ENCODE peak calls at places on chromosomes 12 and 14, in nine cellular contexts. M is activated B cell treated with CpG ODN at 0.5 μM for 24 hours; I is choroid plexus epithelial cell; C is AG09319; A is A549; F is BJ; R is tibial artery; L is CD4-positive, alpha-beta T cell; P is HepG2. J is an unnamed sample.

GRCh38 chr14:80776657-80777056 is 164.9 kb downstream of the CEP128 start:
- DNase-seq in M (no peak), I (no peak), C (no peak), A (no peak), F (no peak), R (no peak), L (no peak), P (no peak), J (no peak)

GRCh38 chr12:82740129-82741000 is 53.7 kb downstream of the TMTC2 start:
- DNase-seq in M (no peak), I (peak), C (peak), A (peak), F (peak), R (no peak), L (no peak), P (no peak), J (peak)

GRCh38 chr14:67609642-67610310 is 9.7 kb upstream of the PIGH start:
- DNase-seq in M (no peak), I (no peak), C (no peak), A (no peak), F (no peak), R (no peak), L (no peak), P (no peak), J (no peak)

GRCh38 chr12:30885321-30885720 is 41.2 kb upstream of the TSPAN11 start:
- DNase-seq in M (no peak), I (no peak), C (no peak), A (no peak), F (no peak), R (no peak), L (no peak), P (no peak), J (no peak)

GRCh38 chr12:117045175-117045997 is 53.8 kb downstream of the TESC start:
- DNase-seq in M (no peak), I (no peak), C (no peak), A (no peak), F (no peak), R (no peak), L (no peak), P (peak), J (no peak)

GRCh38 chr12:7915911-7916403 is 20.0 kb downstream of the SLC2A3 start:
- DNase-seq in M (no peak), I (no peak), C (no peak), A (no peak), F (no peak), R (no peak), L (no peak), P (no peak), J (peak)

GRCh38 chr12:132328282-132329029 is 933 bp downstream of the GALNT9 start:
- DNase-seq in M (no peak), I (no peak), C (no peak), A (no peak), F (no peak), R (no peak), L (no peak), P (no peak), J (no peak)

GRCh38 chr14:104172880-104173279 is 34.5 kb downstream of the KIF26A start:
- DNase-seq in M (no peak), I (no peak), C (no peak), A (no peak), F (no peak), R (no peak), L (no peak), P (no peak), J (no peak)

GRCh38 chr12:102757874-102758244 is 159.2 kb downstream of the PAH start:
- DNase-seq in M (no peak), I (no peak), C (no peak), A (no peak), F (peak), R (no peak), L (no peak), P (no peak), J (no peak)

GRCh38 chr14:72559227-72559626 is 334.7 kb downstream of the DPF3 start:
- DNase-seq in M (no peak), I (no peak), C (no peak), A (no peak), F (no peak), R (no peak), L (no peak), P (no peak), J (no peak)

GRCh38 chr14:63964063-63964462 is 111.3 kb downstream of the SYNE2 start:
- DNase-seq in M (no peak), I (no peak), C (no peak), A (no peak), F (no peak), R (no peak), L (no peak), P (no peak), J (no peak)

GRCh38 chr12:120739031-120739762 is 13.6 kb downstream of the ACADS start:
- DNase-seq in M (no peak), I (no peak), C (no peak), A (no peak), F (no peak), R (no peak), L (no peak), P (no peak), J (no peak)

GRCh38 chr12:120739821-120740613 is 14.4 kb downstream of the ACADS start:
- DNase-seq in M (no peak), I (no peak), C (no peak), A (no peak), F (no peak), R (no peak), L (no peak), P (no peak), J (no peak)

GRCh38 chr12:120738252-120739030 is 12.8 kb downstream of the ACADS start:
- DNase-seq in M (no peak), I (no peak), C (no peak), A (no peak), F (no peak), R (no peak), L (no peak), P (no peak), J (no peak)

GRCh38 chr12:120736404-120737331 is 11.0 kb downstream of the ACADS start:
- DNase-seq in M (no peak), I (no peak), C (no peak), A (no peak), F (no peak), R (no peak), L (no peak), P (no peak), J (no peak)

DNA sequence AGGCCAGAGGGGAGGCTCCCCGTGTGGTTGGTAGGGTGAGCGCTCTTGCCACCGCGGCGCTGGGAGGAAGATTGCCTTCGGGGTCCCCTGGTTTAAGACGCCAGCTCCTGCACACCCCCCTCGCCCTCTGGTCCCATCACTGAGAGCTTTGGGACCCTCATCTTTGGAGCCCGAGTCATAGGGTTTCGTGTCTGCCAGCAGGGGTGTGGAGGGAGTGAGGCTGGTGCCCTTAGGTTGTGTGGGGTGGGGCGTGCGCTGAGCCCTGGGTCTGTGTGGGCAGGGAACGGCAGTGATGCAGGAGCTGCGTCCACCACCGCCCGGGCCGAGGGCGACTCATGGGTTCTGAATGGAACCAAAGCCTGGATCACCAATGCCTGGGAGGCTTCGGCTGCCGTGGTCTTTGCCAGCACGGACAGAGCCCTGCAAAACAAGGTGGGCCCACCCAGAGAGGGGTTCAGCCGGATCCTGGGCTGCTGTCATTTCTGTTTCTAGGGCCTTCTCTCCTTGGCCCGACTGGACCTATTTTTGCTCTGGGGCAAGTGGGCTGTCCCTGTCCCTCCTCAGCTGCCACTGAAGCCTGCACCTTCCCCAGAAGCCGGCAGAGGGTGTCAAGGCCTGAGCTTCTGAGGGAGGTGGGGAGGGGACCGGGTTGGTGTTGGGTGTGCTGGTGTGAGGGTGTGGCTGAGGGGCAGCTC is 12.1 kb downstream of the ACADS start:
- DNase-seq in M (no peak), I (peak), C (no peak), A (no peak), F (no peak), R (no peak), L (no peak), P (no peak), J (no peak)
- TF ChIP-seq CTCF in M (no peak), I (peak), C (no peak), A (no peak), F (peak), R (no peak), L (no peak), P (peak), J (peak)

DNA sequence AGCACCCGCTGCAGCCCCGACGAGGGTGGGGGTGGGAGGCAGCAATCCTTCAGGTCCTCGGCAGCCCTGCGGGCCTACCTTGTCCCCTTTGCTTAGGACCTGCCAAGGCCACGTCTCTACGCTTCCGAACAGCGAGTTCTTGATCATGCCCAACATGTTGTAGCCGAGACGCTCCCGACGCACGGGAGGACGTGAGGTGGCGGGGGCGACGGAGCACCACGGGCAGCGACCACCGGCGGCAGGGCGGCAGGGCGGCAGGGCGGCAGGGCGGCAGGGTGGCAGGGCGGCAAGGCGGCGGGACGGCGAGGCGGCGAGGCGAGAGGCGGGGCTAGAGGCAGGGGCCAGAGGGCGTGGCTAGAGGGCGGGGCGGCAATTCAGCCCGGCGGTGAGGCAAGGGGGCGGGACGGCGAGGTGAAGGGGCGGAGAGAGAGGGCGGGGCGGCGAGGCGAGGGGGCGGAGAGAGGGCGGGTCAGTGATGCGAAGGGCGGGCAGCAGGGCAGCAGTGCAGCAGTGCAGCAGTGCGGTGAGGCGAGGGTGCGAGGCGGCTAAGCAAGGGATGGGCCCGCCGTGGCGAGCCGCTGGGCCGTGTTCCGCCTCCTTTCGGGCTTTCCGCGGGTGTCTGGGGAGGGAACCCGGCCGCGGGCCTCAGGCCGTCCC is at the start of gene HEBP1:
- DNase-seq in M (peak), I (peak), C (peak), A (peak), F (no peak), R (peak), L (peak), P (peak), J (peak)
- TF ChIP-seq CTCF in M (no peak), I (no peak), C (no peak), A (no peak), F (no peak), R (no peak), L (no peak), P (no peak), J (no peak)

GRCh38 chr12:1591029-1591428 is 3.4 kb downstream of the FBXL14 start:
- DNase-seq in M (no peak), I (peak), C (no peak), A (peak), F (no peak), R (no peak), L (peak), P (no peak), J (peak)
- TF ChIP-seq CTCF in M (no peak), I (peak), C (no peak), A (no peak), F (no peak), R (no peak), L (peak), P (no peak), J (peak)

GRCh38 chr14:74620497-74620921 is 8.5 kb upstream of the LTBP2 start:
- DNase-seq in M (no peak), I (peak), C (peak), A (peak), F (peak), R (no peak), L (no peak), P (peak), J (peak)

GRCh38 chr14:74621556-74621955 is 9.5 kb upstream of the LTBP2 start:
- DNase-seq in M (no peak), I (no peak), C (no peak), A (no peak), F (no peak), R (no peak), L (no peak), P (no peak), J (no peak)

GRCh38 chr14:74618078-74618952 is 6.3 kb upstream of the LTBP2 start:
- DNase-seq in M (peak), I (peak), C (no peak), A (peak), F (no peak), R (no peak), L (peak), P (peak), J (peak)

GRCh38 chr14:74620923-74621322 is 8.9 kb upstream of the LTBP2 start:
- DNase-seq in M (no peak), I (no peak), C (no peak), A (no peak), F (no peak), R (no peak), L (no peak), P (no peak), J (no peak)

GRCh38 chr14:74619672-74620131 is 7.7 kb upstream of the LTBP2 start:
- DNase-seq in M (no peak), I (peak), C (peak), A (peak), F (peak), R (peak), L (no peak), P (peak), J (peak)
- TF ChIP-seq CTCF in M (no peak), I (no peak), C (no peak), A (no peak), F (no peak), R (no peak), L (no peak), P (no peak), J (no peak)

GRCh38 chr12:25587346-25587745 is 34.3 kb upstream of the LMNTD1 start:
- DNase-seq in M (no peak), I (no peak), C (no peak), A (no peak), F (no peak), R (no peak), L (no peak), P (no peak), J (no peak)

GRCh38 chr12:25590021-25590721 is 37.1 kb upstream of the LMNTD1 start:
- DNase-seq in M (no peak), I (no peak), C (no peak), A (no peak), F (no peak), R (no peak), L (no peak), P (no peak), J (no peak)

GRCh38 chr12:25594376-25594775 is 41.3 kb upstream of the LMNTD1 start:
- DNase-seq in M (no peak), I (no peak), C (no peak), A (no peak), F (peak), R (no peak), L (no peak), P (no peak), J (peak)

GRCh38 chr12:25592725-25593495 is 39.8 kb upstream of the LMNTD1 start:
- DNase-seq in M (no peak), I (no peak), C (no peak), A (no peak), F (no peak), R (no peak), L (no peak), P (no peak), J (no peak)

DNA sequence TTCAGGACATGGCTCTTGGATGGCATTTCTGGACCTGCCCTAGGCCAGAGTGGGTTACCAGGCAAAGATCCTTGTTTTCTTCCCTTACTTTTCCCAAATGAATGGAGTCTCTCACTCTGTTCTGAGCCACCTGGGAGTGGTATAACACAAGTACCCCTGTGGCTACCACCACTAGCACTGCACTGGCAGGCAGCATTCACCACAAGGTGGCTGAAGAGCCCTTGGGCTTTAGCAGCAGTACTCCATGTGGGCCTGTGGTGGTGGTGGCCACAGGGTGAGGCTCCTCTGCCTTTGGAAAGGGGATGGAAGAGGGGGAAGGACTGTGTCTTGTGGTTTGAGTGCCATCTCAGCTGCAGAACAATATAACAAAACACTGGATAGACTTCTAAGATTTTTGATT is 38.0 kb upstream of the LMNTD1 start:
- DNase-seq in M (no peak), I (peak), C (no peak), A (no peak), F (no peak), R (no peak), L (no peak), P (no peak), J (no peak)
- TF ChIP-seq CTCF in M (no peak), I (peak), C (no peak), A (no peak), F (peak), R (no peak), L (no peak), P (no peak), J (peak)

J was measured in fibroblast of villous mesenchyme.